ENCODE peak calls at places on chromosomes 5 and 9, in nine cellular contexts. N is AG08396, R is EL, E is spleen, M is right cardiac atrium, H is epithelial cell of proximal tubule, P is left lobe of liver, J is caudate nucleus, Z is B cell. Y is an unnamed sample.

GRCh38 chr5:128536861-128537305 is 1.2 kb downstream of the FBN2 start:
- DNase-seq in N (no peak), R (peak), E (no peak), M (no peak), H (no peak), P (no peak), J (no peak), Z (no peak), Y (no peak)

GRCh38 chr9:121707477-121708424 is 56.3 kb downstream of the DAB2IP start:
- DNase-seq in N (no peak), R (peak), E (no peak), M (no peak), H (no peak), P (no peak), J (no peak), Z (no peak), Y (no peak)

GRCh38 chr9:93270976-93271375 is 87.0 kb downstream of the WNK2 start:
- DNase-seq in N (no peak), R (no peak), E (peak), M (no peak), H (no peak), P (no peak), J (no peak), Z (peak), Y (no peak)

GRCh38 chr9:120009856-120010255 is 570.1 kb downstream of the CDK5RAP2 start:
- DNase-seq in N (no peak), R (no peak), E (no peak), M (no peak), H (no peak), P (no peak), J (no peak), Z (no peak), Y (no peak)

GRCh38 chr5:98770911-98771322 is 2.5 kb upstream of the RGMB start:
- DNase-seq in N (no peak), R (peak), E (no peak), M (no peak), H (no peak), P (no peak), J (no peak), Z (no peak), Y (no peak)

GRCh38 chr5:160118349-160119141 is 705 bp downstream of the PWWP2A start:
- DNase-seq in N (peak), R (no peak), E (peak), M (peak), H (no peak), P (peak), J (peak), Z (peak), Y (peak)

GRCh38 chr5:111929892-111930291 is 172.9 kb upstream of the NREP start:
- DNase-seq in N (peak), R (peak), E (no peak), M (peak), H (peak), P (no peak), J (no peak), Z (no peak), Y (no peak)

GRCh38 chr5:8333977-8334376 is 465.0 kb downstream of the MTRR start:
- DNase-seq in N (no peak), R (peak), E (no peak), M (no peak), H (no peak), P (no peak), J (no peak), Z (no peak), Y (no peak)

Y was measured in coronary artery.